ENCODE peak calls at places on chromosomes 11 and 22, in nine cellular contexts. N is GM12878, D is fibroblast of lung, P is neuronal stem cell, A is IMR-90, S is MM.1S, M is adipocyte, E is mammary epithelial cell, Z is colonic mucosa. C is an unnamed sample. For H3K4me1, the result is how much of the 10 kb centered on the place peaks cover.

GRCh38 chr11:108093128-108093904 is 28.1 kb upstream of the ACAT1 start:
- DNase-seq in N (no peak), D (peak), P (no peak), A (peak), S (no peak), M (peak), E (no peak), Z (no peak), C (no peak)

GRCh38 chr11:6656581-6656915 is 939 bp upstream of the DCHS1 start:
- DNase-seq in N (no peak), D (no peak), P (no peak), A (no peak), S (no peak), M (no peak), E (no peak), Z (no peak), C (no peak)

GRCh38 chr11:72582206-72583176 is 91.7 kb downstream of the PDE2A start:
- DNase-seq in N (no peak), D (no peak), P (no peak), A (no peak), S (no peak), M (no peak), E (no peak), Z (no peak), C (peak)

GRCh38 chr22:46907578-46908215 is 145.2 kb downstream of the TBC1D22A start:
- DNase-seq in N (no peak), D (no peak), P (no peak), A (no peak), S (no peak), M (no peak), E (no peak), Z (no peak), C (peak)

GRCh38 chr11:46918087-46918751 is at the start of gene LRP4:
- DNase-seq in N (no peak), D (peak), P (no peak), A (no peak), S (peak), M (peak), E (no peak), Z (peak), C (peak)

GRCh38 chr11:116459233-116459632 is 313.6 kb downstream of the BUD13 start:
- DNase-seq in N (no peak), D (no peak), P (no peak), A (no peak), S (no peak), M (no peak), E (no peak), Z (peak), C (no peak)

GRCh38 chr11:74446445-74446844 is 20.9 kb downstream of the KCNE3 start:
- DNase-seq in N (no peak), D (no peak), P (no peak), A (no peak), S (no peak), M (peak), E (no peak), Z (no peak), C (no peak)

GRCh38 chr11:44894217-44894617 is 56.5 kb downstream of the TP53I11 start:
- DNase-seq in N (no peak), D (peak), P (peak), A (peak), S (peak), M (peak), E (peak), Z (peak), C (no peak)

GRCh38 chr22:38455530-38456271 is 702 bp upstream of the KCNJ4 start:
- DNase-seq in N (no peak), D (peak), P (peak), A (peak), S (no peak), M (peak), E (no peak), Z (no peak), C (peak)

GRCh38 chr11:11787305-11788066 is 54.3 kb upstream of the USP47 start:
- DNase-seq in N (peak), D (peak), P (peak), A (peak), S (peak), M (peak), E (peak), Z (peak), C (peak)

GRCh38 chr11:2564588-2565440 is 120.0 kb downstream of the KCNQ1 start:
- DNase-seq in N (no peak), D (no peak), P (no peak), A (no peak), S (no peak), M (no peak), E (no peak), Z (no peak), C (no peak)

GRCh38 chr11:75214411-75214821 is 26.2 kb upstream of the TPBGL start:
- DNase-seq in N (peak), D (peak), P (peak), A (peak), S (peak), M (peak), E (peak), Z (peak), C (peak)

GRCh38 chr22:31247726-31248125 is 35.6 kb downstream of the LIMK2 start:
- DNase-seq in N (no peak), D (no peak), P (no peak), A (no peak), S (no peak), M (no peak), E (no peak), Z (no peak), C (no peak)

GRCh38 chr22:31243339-31244043 is 31.4 kb downstream of the LIMK2 start:
- DNase-seq in N (no peak), D (no peak), P (no peak), A (no peak), S (no peak), M (peak), E (peak), Z (no peak), C (no peak)

GRCh38 chr22:31246687-31247086 is 34.6 kb downstream of the LIMK2 start:
- DNase-seq in N (no peak), D (no peak), P (no peak), A (no peak), S (no peak), M (no peak), E (no peak), Z (no peak), C (no peak)

GRCh38 chr22:31244044-31244942 is 32.2 kb downstream of the LIMK2 start:
- DNase-seq in N (no peak), D (peak), P (no peak), A (peak), S (no peak), M (peak), E (peak), Z (no peak), C (no peak)

DNA sequence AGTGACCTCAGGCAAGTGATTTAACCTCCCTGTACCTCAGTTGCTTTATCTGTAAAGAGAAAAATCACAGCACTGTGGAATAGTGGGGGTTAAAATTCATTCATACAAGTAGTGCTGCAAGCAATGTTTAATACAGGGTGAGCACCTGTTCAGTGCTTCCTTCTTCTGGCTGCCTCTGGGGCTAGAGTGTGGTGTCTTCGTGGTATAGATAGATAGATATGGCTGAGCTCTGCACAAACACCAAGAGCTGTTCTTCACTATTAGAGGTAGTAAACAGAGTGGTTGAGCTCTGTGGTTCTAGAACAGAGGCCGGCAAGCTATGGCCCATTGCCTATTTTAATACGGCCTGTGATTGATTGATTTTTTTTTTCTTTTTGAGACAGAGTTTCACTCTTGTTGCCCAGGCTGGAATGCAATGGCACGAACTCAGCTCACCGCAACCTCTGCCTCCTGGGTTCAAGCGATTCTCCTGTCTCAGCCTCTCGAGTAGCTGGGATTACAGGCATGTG is 32.9 kb downstream of the LIMK2 start:
- DNase-seq in N (no peak), D (no peak), P (no peak), A (no peak), S (no peak), M (no peak), E (no peak), Z (no peak), C (no peak)
- H3K4me1 ChIP-seq in N (under half), D (under half), P (under half), A (under half), S (under half), M (half or more), E (under half), Z (under half), C (under half)

GRCh38 chr11:67057410-67057757 is 737 bp downstream of the RHOD start:
- DNase-seq in N (no peak), D (no peak), P (no peak), A (no peak), S (no peak), M (peak), E (peak), Z (no peak), C (no peak)
- H3K9ac ChIP-seq in N (no peak), D (no peak), P (no peak), A (no peak), S (peak), M (peak), E (peak), Z (no peak), C (no peak)

GRCh38 chr22:36332623-36333331 is 55.0 kb downstream of the MYH9 start:
- DNase-seq in N (peak), D (no peak), P (no peak), A (peak), S (peak), M (no peak), E (peak), Z (peak), C (no peak)

GRCh38 chr22:36330655-36331305 is 57.0 kb downstream of the MYH9 start:
- DNase-seq in N (no peak), D (peak), P (no peak), A (peak), S (no peak), M (peak), E (no peak), Z (peak), C (peak)

GRCh38 chr22:36331912-36332622 is 55.7 kb downstream of the MYH9 start:
- DNase-seq in N (peak), D (peak), P (no peak), A (peak), S (peak), M (peak), E (no peak), Z (peak), C (peak)

GRCh38 chr22:36330127-36330526 is 57.6 kb downstream of the MYH9 start:
- DNase-seq in N (no peak), D (no peak), P (no peak), A (no peak), S (no peak), M (no peak), E (no peak), Z (no peak), C (no peak)

GRCh38 chr22:36331306-36331911 is 56.4 kb downstream of the MYH9 start:
- DNase-seq in N (peak), D (peak), P (no peak), A (peak), S (peak), M (peak), E (peak), Z (peak), C (peak)
- H3K4me1 ChIP-seq in N (half or more), D (half or more), P (half or more), A (half or more), S (half or more), M (under half), E (half or more), Z (half or more), C (half or more)

GRCh38 chr11:122179966-122180365 is 64.0 kb upstream of the BLID start:
- DNase-seq in N (no peak), D (no peak), P (no peak), A (no peak), S (no peak), M (no peak), E (no peak), Z (no peak), C (no peak)
- H3K9ac ChIP-seq in N (no peak), D (peak), P (no peak), A (peak), S (no peak), M (peak), E (peak), Z (no peak), C (no peak)

GRCh38 chr11:134196756-134197155 is 27.0 kb downstream of the NCAPD3 start:
- DNase-seq in N (no peak), D (no peak), P (no peak), A (no peak), S (no peak), M (no peak), E (no peak), Z (no peak), C (no peak)
- H3K4me1 ChIP-seq in N (under half), D (under half), P (under half), A (under half), S (under half), M (under half), E (under half), Z (under half), C (under half)

DNA sequence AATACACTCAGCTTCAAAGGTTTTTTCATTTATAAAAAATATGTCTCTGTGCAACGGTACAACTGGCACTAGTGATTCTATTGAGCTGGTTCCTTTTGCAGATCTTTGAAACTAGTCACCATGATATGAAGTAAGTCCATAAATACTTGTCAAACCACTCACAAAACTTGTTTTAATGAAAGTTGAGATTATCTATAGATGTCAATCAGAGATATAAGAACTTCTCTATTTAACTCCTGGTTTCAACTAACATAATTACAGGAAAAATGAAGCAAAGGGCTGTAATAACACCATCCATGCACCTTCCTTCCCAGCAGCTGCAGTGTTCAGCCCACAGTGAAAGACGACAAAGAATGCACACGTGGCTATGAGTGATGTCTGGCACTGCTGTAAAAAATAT is 44.7 kb downstream of the TMEM123 start:
- DNase-seq in N (no peak), D (no peak), P (no peak), A (no peak), S (no peak), M (no peak), E (no peak), Z (no peak), C (no peak)
- H3K9ac ChIP-seq in N (no peak), D (no peak), P (no peak), A (no peak), S (no peak), M (no peak), E (no peak), Z (no peak), C (no peak)

DNA sequence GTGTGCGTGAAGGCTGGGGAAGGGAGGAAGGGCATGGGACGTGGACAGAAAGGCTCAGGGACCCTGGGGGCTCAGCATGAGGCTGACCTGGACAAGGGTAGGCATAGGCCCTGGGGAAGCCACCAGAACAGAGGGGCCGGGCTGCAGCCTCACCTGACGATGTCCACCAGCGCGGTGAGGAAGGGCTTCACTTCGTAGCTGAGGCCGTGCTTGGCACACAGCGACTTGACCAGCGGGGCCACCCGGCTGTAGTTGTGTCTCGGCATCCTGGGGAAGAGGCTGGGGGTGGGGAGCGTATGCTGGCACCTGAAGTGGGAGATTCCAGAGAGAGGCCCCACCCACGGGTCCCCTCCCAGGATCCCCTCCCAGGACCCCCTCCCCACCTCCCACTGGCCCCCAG is 15.6 kb downstream of the FADS3 start:
- DNase-seq in N (no peak), D (no peak), P (no peak), A (no peak), S (no peak), M (no peak), E (no peak), Z (no peak), C (peak)
- H3K4me1 ChIP-seq in N (under half), D (under half), P (under half), A (under half), S (under half), M (under half), E (under half), Z (under half), C (under half)

DNA sequence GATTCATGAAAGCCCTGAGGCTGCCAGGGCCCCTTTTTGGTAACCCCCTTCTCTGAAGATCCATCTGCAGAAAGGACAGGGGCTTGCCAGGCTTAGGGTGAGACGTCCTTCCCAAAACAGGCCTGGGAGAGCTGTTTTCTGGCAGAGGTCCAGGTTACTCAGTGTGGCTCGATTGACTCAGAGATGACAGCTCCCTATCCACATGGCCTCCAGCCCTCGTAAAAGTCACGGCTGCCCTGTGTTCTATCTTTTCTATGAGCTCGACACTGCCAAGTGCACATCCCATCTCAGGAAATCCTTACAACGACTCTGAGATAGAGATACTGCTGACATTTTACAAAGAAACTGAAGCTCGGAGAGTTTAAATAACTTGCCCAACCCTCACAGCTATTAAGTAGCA is 20.4 kb downstream of the ADAMTS8 start:
- DNase-seq in N (no peak), D (peak), P (no peak), A (peak), S (no peak), M (peak), E (peak), Z (no peak), C (no peak)
- H3K9ac ChIP-seq in N (no peak), D (no peak), P (no peak), A (no peak), S (no peak), M (no peak), E (no peak), Z (no peak), C (no peak)

DNA sequence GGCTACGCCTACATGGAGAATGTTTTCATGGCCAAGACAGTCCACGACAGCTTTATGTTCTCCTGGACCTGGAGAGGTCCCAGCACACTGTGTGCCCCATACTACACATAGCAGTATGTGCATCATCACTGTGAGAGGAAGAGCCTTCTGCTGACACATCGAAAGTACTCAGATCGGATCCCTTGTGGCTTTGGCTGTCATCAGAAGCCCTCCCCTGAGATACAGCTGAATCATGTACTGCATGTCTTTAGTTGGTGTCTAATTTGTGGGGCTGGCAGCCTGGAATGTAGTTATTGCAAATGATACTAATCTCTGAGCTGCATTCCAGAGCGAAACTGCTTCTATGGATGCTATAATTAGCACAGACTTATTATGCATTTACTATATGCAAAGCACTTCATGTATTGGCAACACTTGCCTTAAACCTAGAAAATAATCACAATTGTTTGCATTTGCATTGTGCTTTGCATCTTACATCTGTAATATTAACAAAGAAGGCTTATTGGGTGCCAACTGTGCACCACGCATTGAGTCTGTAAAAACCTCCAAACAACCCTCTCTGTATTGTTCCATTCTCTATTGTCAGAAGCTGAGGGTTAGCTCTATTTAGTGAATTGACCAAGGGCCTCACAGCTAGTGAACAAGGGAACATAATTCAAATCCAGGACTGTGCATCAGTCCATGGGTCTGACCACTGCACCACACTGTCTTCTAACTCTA is 89.2 kb upstream of the CRTAM start:
- DNase-seq in N (peak), D (peak), P (no peak), A (peak), S (peak), M (peak), E (peak), Z (no peak), C (no peak)
- H3K4me1 ChIP-seq in N (under half), D (under half), P (under half), A (under half), S (half or more), M (under half), E (under half), Z (under half), C (under half)

GRCh38 chr11:66569076-66569475 is 670 bp upstream of the CTSF start:
- DNase-seq in N (no peak), D (no peak), P (no peak), A (no peak), S (no peak), M (no peak), E (no peak), Z (no peak), C (peak)

GRCh38 chr11:66568124-66568916 is at the start of gene CTSF:
- DNase-seq in N (no peak), D (peak), P (no peak), A (peak), S (peak), M (peak), E (peak), Z (peak), C (peak)

GRCh38 chr11:66567787-66568123 is 651 bp downstream of the CTSF start:
- DNase-seq in N (no peak), D (no peak), P (no peak), A (no peak), S (no peak), M (no peak), E (no peak), Z (no peak), C (peak)

GRCh38 chr11:66570826-66571222 is 2.4 kb upstream of the CTSF start:
- DNase-seq in N (no peak), D (no peak), P (no peak), A (no peak), S (no peak), M (no peak), E (no peak), Z (no peak), C (no peak)

GRCh38 chr11:66570117-66570825 is 1.9 kb upstream of the CTSF start:
- DNase-seq in N (no peak), D (no peak), P (no peak), A (no peak), S (no peak), M (no peak), E (no peak), Z (no peak), C (peak)
- H3K9ac ChIP-seq in N (no peak), D (no peak), P (no peak), A (no peak), S (no peak), M (no peak), E (no peak), Z (no peak), C (no peak)